ENCODE peak calls at places on chromosomes 4 and X, in eight cellular contexts. W, E, N, D, F, C, P and Q are unnamed samples.

GRCh38 chr4:80078361-80079092 is 5.5 kb upstream of the ANTXR2 start:
- DNase-seq in W (no peak), E (no peak), N (no peak), D (no peak), F (no peak), C (no peak), P (no peak), Q (no peak)

GRCh38 chr4:73740353-73740778 is at the start of gene CXCL8:
- DNase-seq in W (peak), E (no peak), N (peak), D (peak), F (peak), C (peak), P (peak), Q (peak)

GRCh38 chr4:124121511-124121934 is 591.0 kb downstream of the ANKRD50 start:
- DNase-seq in W (peak), E (no peak), N (no peak), D (no peak), F (peak), C (no peak), P (peak), Q (no peak)

GRCh38 chr4:6263541-6264540 is 5.8 kb upstream of the WFS1 start:
- DNase-seq in W (peak), E (no peak), N (peak), D (peak), F (peak), C (peak), P (peak), Q (no peak)

GRCh38 chrX:144379156-144379555 is 495.3 kb downstream of the UBE2NL start:
- DNase-seq in W (no peak), E (no peak), N (no peak), D (no peak), F (no peak), C (no peak), P (no peak), Q (no peak)

GRCh38 chrX:53074987-53075386 is 7.2 kb upstream of the TSPYL2 start:
- DNase-seq in W (no peak), E (no peak), N (no peak), D (no peak), F (no peak), C (no peak), P (no peak), Q (no peak)

GRCh38 chr4:52853351-52853750 is 8.8 kb upstream of the RASL11B start:
- DNase-seq in W (peak), E (no peak), N (no peak), D (peak), F (no peak), C (no peak), P (peak), Q (no peak)

GRCh38 chr4:95547708-95548471 is 883 bp downstream of the UNC5C start:
- DNase-seq in W (peak), E (no peak), N (peak), D (peak), F (no peak), C (no peak), P (no peak), Q (peak)

GRCh38 chrX:8632949-8633348 is 99.0 kb downstream of the ANOS1 start:
- DNase-seq in W (peak), E (no peak), N (no peak), D (no peak), F (peak), C (no peak), P (no peak), Q (no peak)

GRCh38 chr4:5863461-5864113 is 29.3 kb downstream of the CRMP1 start:
- DNase-seq in W (peak), E (peak), N (no peak), D (peak), F (no peak), C (peak), P (peak), Q (no peak)

GRCh38 chr4:965766-966134 is 7.6 kb downstream of the DGKQ start:
- DNase-seq in W (no peak), E (no peak), N (no peak), D (no peak), F (no peak), C (no peak), P (no peak), Q (no peak)

GRCh38 chr4:121939690-121940089 is 12.2 kb downstream of the TRPC3 start:
- DNase-seq in W (no peak), E (no peak), N (peak), D (no peak), F (no peak), C (no peak), P (peak), Q (no peak)

GRCh38 chr4:37666625-37667071 is 19.5 kb downstream of the RELL1 start:
- DNase-seq in W (peak), E (no peak), N (peak), D (peak), F (no peak), C (peak), P (peak), Q (no peak)

GRCh38 chrX:112841114-112841819 is 636 bp upstream of the AMOT start:
- DNase-seq in W (peak), E (peak), N (peak), D (peak), F (peak), C (peak), P (peak), Q (peak)

GRCh38 chr4:101833455-101833854 is 42.9 kb downstream of the BANK1 start:
- DNase-seq in W (no peak), E (no peak), N (no peak), D (no peak), F (no peak), C (no peak), P (no peak), Q (no peak)

GRCh38 chr4:158163941-158164665 is 8.7 kb downstream of the GASK1B start:
- DNase-seq in W (peak), E (no peak), N (no peak), D (no peak), F (no peak), C (no peak), P (no peak), Q (no peak)

GRCh38 chrX:17098516-17099247 is 152.2 kb downstream of the REPS2 start:
- DNase-seq in W (no peak), E (no peak), N (no peak), D (no peak), F (no peak), C (no peak), P (no peak), Q (no peak)

GRCh38 chrX:16558489-16558888 is 91.5 kb upstream of the S100G start:
- DNase-seq in W (no peak), E (no peak), N (no peak), D (no peak), F (no peak), C (no peak), P (no peak), Q (no peak)

GRCh38 chr4:162959056-162959455 is 207.6 kb downstream of the NAF1 start:
- DNase-seq in W (no peak), E (no peak), N (no peak), D (no peak), F (no peak), C (no peak), P (no peak), Q (no peak)

GRCh38 chr4:94525993-94526740 is 74.4 kb downstream of the PDLIM5 start:
- DNase-seq in W (peak), E (no peak), N (no peak), D (no peak), F (no peak), C (no peak), P (peak), Q (no peak)

GRCh38 chrX:103329991-103330390 is at the start of gene TCEAL7:
- DNase-seq in W (peak), E (no peak), N (peak), D (peak), F (no peak), C (no peak), P (peak), Q (peak)

GRCh38 chr4:674172-675035 is at the start of the genes ATP5ME and MYL5:
- DNase-seq in W (peak), E (peak), N (peak), D (peak), F (peak), C (peak), P (peak), Q (peak)

GRCh38 chrX:45803383-45803921 is 602.8 kb upstream of the DIPK2B start:
- DNase-seq in W (peak), E (no peak), N (no peak), D (peak), F (no peak), C (peak), P (peak), Q (no peak)

GRCh38 chr4:158010346-158010745 is 162.5 kb downstream of the GASK1B start:
- DNase-seq in W (peak), E (no peak), N (no peak), D (no peak), F (no peak), C (no peak), P (no peak), Q (no peak)

GRCh38 chrX:14344172-14344940 is 185.0 kb upstream of the GLRA2 start:
- DNase-seq in W (no peak), E (no peak), N (no peak), D (no peak), F (no peak), C (peak), P (no peak), Q (no peak)

GRCh38 chrX:22800806-22801205 is 199.0 kb upstream of the DDX53 start:
- DNase-seq in W (peak), E (no peak), N (no peak), D (no peak), F (no peak), C (peak), P (no peak), Q (no peak)

GRCh38 chr4:88216395-88216794 is 58.0 kb upstream of the ABCG2 start:
- DNase-seq in W (no peak), E (no peak), N (no peak), D (no peak), F (no peak), C (no peak), P (no peak), Q (no peak)